ENCODE peak calls at places on chromosomes 1 and 21, in ten cellular contexts. O is left ventricle myocardium inferior; R is substantia nigra; Q is heart left ventricle; K is NCI-H2171; N is H4; T is hippocampal formation; D is NCI-H774; W is activated T-cell treated with anti-CD3 and anti-CD28 coated beads, Interleukin-2, amount 50 U/mL, for 1 hour; E is naive thymus-derived CD8-positive, alpha-beta T cell. P is an unnamed sample.

GRCh38 chr1:95451054-95451453 is 217.0 kb downstream of the RWDD3 start:
- DNase-seq in W (no peak), T (no peak), O (no peak), Q (no peak), E (no peak), K (no peak), D (no peak), N (no peak), R (no peak), P (peak)

GRCh38 chr1:62746086-62746808 is 37.7 kb upstream of the ATG4C start:
- DNase-seq in O (no peak), R (no peak), E (no peak), W (no peak), T (no peak), N (peak), D (peak), Q (no peak), K (peak), P (peak)

GRCh38 chr1:210447456-210448057 is 118.9 kb downstream of the HHAT start:
- DNase-seq in K (no peak), T (no peak), E (no peak), R (no peak), Q (no peak), D (no peak), W (no peak), N (no peak), O (no peak), P (no peak)

GRCh38 chr1:201016943-201017827 is 6.3 kb downstream of the KIF21B start:
- DNase-seq in Q (no peak), N (no peak), W (no peak), R (no peak), K (peak), E (no peak), O (no peak), D (no peak), T (no peak), P (no peak)

GRCh38 chr1:201546093-201546492 is 7.2 kb downstream of the NAV1 start:
- DNase-seq in Q (no peak), T (no peak), W (no peak), D (no peak), E (no peak), K (no peak), N (no peak), R (no peak), O (no peak), P (no peak)

GRCh38 chr1:197486948-197487347 is 218.9 kb downstream of the CRB1 start:
- DNase-seq in E (no peak), K (no peak), W (no peak), R (no peak), Q (peak), N (peak), T (no peak), D (peak), O (no peak), P (no peak)

GRCh38 chr1:18805925-18806849 is 53.3 kb downstream of the TAS1R2 start:
- DNase-seq in W (no peak), O (no peak), E (no peak), N (no peak), T (no peak), R (no peak), Q (no peak), K (no peak), D (no peak), P (peak)

GRCh38 chr21:42165901-42166300 is 53.0 kb upstream of the ABCG1 start:
- DNase-seq in R (no peak), Q (no peak), O (no peak), N (no peak), W (no peak), T (no peak), E (no peak), D (no peak), K (no peak), P (no peak)

GRCh38 chr21:38888956-38889605 is 83.4 kb downstream of the ETS2 start:
- DNase-seq in K (no peak), Q (no peak), N (no peak), W (no peak), O (no peak), R (no peak), E (no peak), T (no peak), D (no peak), P (no peak)

GRCh38 chr21:31929548-31929947 is 56.7 kb downstream of the HUNK start:
- DNase-seq in N (no peak), O (no peak), W (no peak), R (no peak), K (no peak), T (no peak), D (no peak), Q (no peak), E (no peak), P (no peak)

P was measured in ELR.